ENCODE peak calls at places on chromosomes 5 and 9, in five cellular contexts. D, P, J, L and I are unnamed samples.

GRCh38 chr9:77014597-77015263 is 4.7 kb upstream of the FOXB2 start:
- DNase-seq in D (no peak), P (no peak), J (no peak), L (peak), I (no peak)

GRCh38 chr5:473344-474192 is 30.6 kb downstream of the EXOC3 start:
- DNase-seq in D (no peak), P (no peak), J (peak), L (peak), I (peak)

GRCh38 chr9:112380102-112380581 is at the start of gene HSDL2:
- DNase-seq in D (no peak), P (no peak), J (peak), L (no peak), I (peak)

GRCh38 chr5:168093200-168093930 is 198.1 kb upstream of the WWC1 start:
- DNase-seq in D (no peak), P (no peak), J (no peak), L (no peak), I (no peak)

GRCh38 chr9:92392690-92393089 is 11.7 kb downstream of the OGN start:
- DNase-seq in D (no peak), P (no peak), J (no peak), L (no peak), I (no peak)

GRCh38 chr5:95631265-95631957 is 11.5 kb downstream of the GPR150 start:
- DNase-seq in D (no peak), P (no peak), J (peak), L (peak), I (no peak)

GRCh38 chr5:34436761-34437501 is 219.2 kb upstream of the RAI14 start:
- DNase-seq in D (no peak), P (no peak), J (no peak), L (no peak), I (no peak)

GRCh38 chr5:1181451-1182359 is 19.7 kb upstream of the SLC6A19 start:
- DNase-seq in D (no peak), P (no peak), J (no peak), L (no peak), I (no peak)

GRCh38 chr9:98488578-98489312 is 220.0 kb downstream of the GABBR2 start:
- DNase-seq in D (no peak), P (no peak), J (peak), L (peak), I (no peak)

GRCh38 chr9:757246-757881 is 84.1 kb upstream of the DMRT1 start:
- DNase-seq in D (no peak), P (no peak), J (peak), L (peak), I (peak)

GRCh38 chr9:79222483-79222882 is 349.3 kb upstream of the TLE4 start:
- DNase-seq in D (no peak), P (no peak), J (no peak), L (peak), I (no peak)

GRCh38 chr5:124746252-124746915 is at the start of gene ZNF608:
- DNase-seq in D (no peak), P (no peak), J (peak), L (peak), I (no peak)

GRCh38 chr5:515273-515836 is 8.9 kb downstream of the SLC9A3 start:
- DNase-seq in D (no peak), P (no peak), J (no peak), L (no peak), I (no peak)

GRCh38 chr5:83494102-83494620 is 22.6 kb downstream of the VCAN start:
- DNase-seq in D (no peak), P (no peak), J (no peak), L (no peak), I (no peak)

GRCh38 chr9:134644715-134645606 is 3.4 kb downstream of the COL5A1 start:
- DNase-seq in D (no peak), P (no peak), J (peak), L (peak), I (peak)

GRCh38 chr5:65776707-65777141 is 54.7 kb downstream of the NLN start:
- DNase-seq in D (no peak), P (no peak), J (no peak), L (peak), I (no peak)

GRCh38 chr5:176685010-176685409 is 37.7 kb downstream of the TSPAN17 start:
- DNase-seq in D (no peak), P (no peak), J (no peak), L (no peak), I (no peak)

GRCh38 chr5:93018461-93018860 is 562.6 kb downstream of the NR2F1-AS1 start:
- DNase-seq in D (no peak), P (no peak), J (peak), L (no peak), I (no peak)

GRCh38 chr9:19102181-19102630 is 498 bp downstream of the HAUS6 start:
- DNase-seq in D (no peak), P (peak), J (no peak), L (peak), I (peak)

GRCh38 chr5:73482383-73483193 is 15.7 kb upstream of the BTF3 start:
- DNase-seq in D (no peak), P (no peak), J (peak), L (peak), I (no peak)

GRCh38 chr9:126617740-126618133 is 4.0 kb downstream of the LMX1B start:
- DNase-seq in D (no peak), P (no peak), J (no peak), L (no peak), I (peak)

GRCh38 chr9:4155224-4156026 is 144.4 kb downstream of the GLIS3 start:
- DNase-seq in D (no peak), P (no peak), J (no peak), L (no peak), I (no peak)

GRCh38 chr5:172605466-172605865 is 35.6 kb upstream of the NEURL1B start:
- DNase-seq in D (no peak), P (no peak), J (no peak), L (no peak), I (no peak)

GRCh38 chr5:58044166-58044565 is 415.7 kb downstream of the PLK2 start:
- DNase-seq in D (no peak), P (no peak), J (no peak), L (no peak), I (no peak)

GRCh38 chr5:31678180-31678579 is 39.2 kb downstream of the PDZD2 start:
- DNase-seq in D (no peak), P (no peak), J (peak), L (no peak), I (no peak)

GRCh38 chr9:91978739-91979414 is 28.8 kb upstream of the ROR2 start:
- DNase-seq in D (no peak), P (no peak), J (peak), L (peak), I (peak)

GRCh38 chr9:33415152-33416038 is 13.0 kb upstream of the AQP7 start:
- DNase-seq in D (no peak), P (peak), J (peak), L (peak), I (peak)

GRCh38 chr9:123778232-123778902 is 151.6 kb downstream of the DENND1A start:
- DNase-seq in D (no peak), P (no peak), J (no peak), L (no peak), I (no peak)

GRCh38 chr5:179820127-179820482 is 600 bp upstream of the SQSTM1 start:
- DNase-seq in D (no peak), P (no peak), J (no peak), L (peak), I (no peak)

GRCh38 chr5:17042041-17042440 is 106.0 kb upstream of the MYO10 start:
- DNase-seq in D (no peak), P (no peak), J (no peak), L (no peak), I (no peak)

GRCh38 chr5:64806537-64806936 is 37.8 kb downstream of the CWC27 start:
- DNase-seq in D (no peak), P (no peak), J (no peak), L (no peak), I (no peak)

GRCh38 chr9:136137321-136138054 is 18.8 kb upstream of the TMEM250 start:
- DNase-seq in D (no peak), P (no peak), J (no peak), L (no peak), I (no peak)

GRCh38 chr5:170861855-170862766 is at the start of gene RANBP17:
- DNase-seq in D (no peak), P (no peak), J (peak), L (peak), I (no peak)

GRCh38 chr5:177523711-177524538 is 7.2 kb upstream of the DDX41 start:
- DNase-seq in D (no peak), P (no peak), J (no peak), L (no peak), I (no peak)

GRCh38 chr5:129474544-129474943 is 14.4 kb downstream of the ADAMTS19 start:
- DNase-seq in D (no peak), P (no peak), J (peak), L (no peak), I (no peak)

GRCh38 chr9:137705443-137705863 is 86.6 kb downstream of the EHMT1 start:
- DNase-seq in D (no peak), P (no peak), J (no peak), L (no peak), I (no peak)

GRCh38 chr5:6899215-6899614 is 186.0 kb downstream of the TENT4A start:
- DNase-seq in D (no peak), P (no peak), J (no peak), L (peak), I (no peak)

GRCh38 chr9:127884976-127885490 is 7.6 kb upstream of the AK1 start:
- DNase-seq in D (no peak), P (no peak), J (no peak), L (no peak), I (no peak)